ENCODE peak calls at places on chromosomes 1 and 21, in five cellular contexts. B is H54, Z is activated T-cell treated with anti-CD3 and anti-CD28 coated beads for 4 hours, T is amygdala, L is ACHN. S is an unnamed sample.

GRCh38 chr1:118483245-118484006 is 298.4 kb upstream of the SPAG17 start:
- DNase-seq in T (no peak), L (no peak), B (no peak), Z (no peak), S (no peak)

GRCh38 chr1:160884579-160884978 is 401 bp downstream of the ITLN1 start:
- DNase-seq in T (no peak), B (no peak), Z (no peak), L (no peak), S (no peak)

GRCh38 chr1:83922431-83922830 is 76.5 kb downstream of the TTLL7 start:
- DNase-seq in T (no peak), L (no peak), Z (no peak), B (no peak), S (no peak)

GRCh38 chr1:202293620-202294019 is 48.1 kb downstream of the UBE2T start:
- DNase-seq in L (no peak), Z (no peak), B (no peak), T (no peak), S (no peak)

GRCh38 chr1:161089251-161089924 is at the start of gene NECTIN4:
- DNase-seq in Z (no peak), T (no peak), L (no peak), B (no peak), S (no peak)

GRCh38 chr21:44817914-44818635 is at the start of gene SUMO3:
- DNase-seq in T (peak), B (peak), Z (peak), L (peak), S (peak)

GRCh38 chr1:236149696-236150228 is 7.4 kb downstream of the GPR137B start:
- DNase-seq in Z (no peak), B (no peak), L (no peak), T (no peak), S (no peak)

GRCh38 chr21:37076087-37076486 is 3.0 kb downstream of the TTC3 start:
- DNase-seq in L (no peak), B (no peak), Z (no peak), T (no peak), S (no peak)

GRCh38 chr1:107058245-107059032 is 2.0 kb downstream of the PRMT6 start:
- DNase-seq in B (no peak), L (no peak), Z (no peak), T (no peak), S (no peak)

GRCh38 chr21:37006521-37007291 is at the start of gene RIPPLY3:
- DNase-seq in L (no peak), T (no peak), B (no peak), Z (no peak), S (no peak)

GRCh38 chr1:43851561-43852338 is 81.9 kb upstream of the ARTN start:
- DNase-seq in T (no peak), B (no peak), L (no peak), Z (no peak), S (no peak)

GRCh38 chr1:36765785-36766300 is 268.5 kb downstream of the GRIK3 start:
- DNase-seq in Z (no peak), L (no peak), B (no peak), T (no peak), S (no peak)

GRCh38 chr21:45556645-45557601 is 14.7 kb upstream of the SLC19A1 start:
- DNase-seq in L (no peak), T (no peak), Z (no peak), B (no peak), S (no peak)

GRCh38 chr21:44881586-44881939 is 8.1 kb upstream of the PTTG1IP start:
- DNase-seq in L (peak), T (no peak), Z (no peak), B (no peak), S (no peak)

GRCh38 chr1:227257964-227258363 is 60.3 kb downstream of the CDC42BPA start:
- DNase-seq in L (peak), B (no peak), Z (no peak), T (no peak), S (no peak)

GRCh38 chr1:102045752-102046151 is 49.0 kb upstream of the OLFM3 start:
- DNase-seq in L (no peak), B (no peak), T (no peak), Z (no peak), S (no peak)

GRCh38 chr1:18773753-18774152 is 85.7 kb downstream of the TAS1R2 start:
- DNase-seq in T (no peak), B (no peak), L (no peak), Z (no peak), S (no peak)

GRCh38 chr1:201693887-201694614 is 134.9 kb upstream of the IPO9 start:
- DNase-seq in L (no peak), B (no peak), Z (no peak), T (no peak), S (no peak)

GRCh38 chr1:228891134-228892034 is 156.1 kb downstream of the RHOU start:
- DNase-seq in T (no peak), B (no peak), Z (no peak), L (no peak), S (no peak)

GRCh38 chr21:29718081-29718815 is 221.5 kb downstream of the GRIK1 start:
- DNase-seq in L (no peak), T (no peak), Z (no peak), B (no peak), S (no peak)

GRCh38 chr1:98028800-98029199 is 108.0 kb upstream of the DPYD start:
- DNase-seq in T (no peak), L (no peak), Z (no peak), B (no peak), S (no peak)

GRCh38 chr1:31568895-31569655 is 7.2 kb upstream of the TINAGL1 start:
- DNase-seq in T (no peak), Z (no peak), L (no peak), B (no peak), S (no peak)

GRCh38 chr21:44711327-44712202 is at the start of gene TSPEAR:
- DNase-seq in Z (no peak), T (no peak), B (no peak), L (no peak), S (no peak)

GRCh38 chr1:27379564-27380132 is 3.5 kb downstream of the CD164L2 start:
- DNase-seq in Z (no peak), T (no peak), B (no peak), L (no peak), S (no peak)

GRCh38 chr1:166270476-166271150 is 103.8 kb upstream of the FAM78B start:
- DNase-seq in B (no peak), T (no peak), L (no peak), Z (no peak), S (no peak)

GRCh38 chr1:218785928-218786327 is 387.8 kb upstream of the LYPLAL1 start:
- DNase-seq in Z (no peak), B (no peak), T (no peak), L (no peak), S (peak)

GRCh38 chr1:202680586-202681352 is 29.5 kb downstream of the SYT2 start:
- DNase-seq in T (no peak), Z (no peak), L (no peak), B (no peak), S (no peak)

GRCh38 chr1:28790384-28791035 is 21.5 kb upstream of the OPRD1 start:
- DNase-seq in Z (no peak), B (no peak), T (no peak), L (no peak), S (no peak)

GRCh38 chr1:162757476-162757875 is 33.0 kb upstream of the HSD17B7 start:
- DNase-seq in T (no peak), B (no peak), Z (no peak), L (no peak), S (no peak)

GRCh38 chr1:79043506-79043905 is 37.0 kb upstream of the ADGRL4 start:
- DNase-seq in L (peak), B (no peak), Z (no peak), T (no peak), S (no peak)

GRCh38 chr1:228723287-228723686 is 12.0 kb upstream of the RHOU start:
- DNase-seq in Z (no peak), B (no peak), L (no peak), T (no peak), S (no peak)

GRCh38 chr1:31980835-31981782 is 32.6 kb upstream of the KHDRBS1 start:
- DNase-seq in T (no peak), Z (no peak), B (no peak), L (no peak), S (no peak)

GRCh38 chr1:104064391-104064790 is 314.7 kb downstream of the AMY1C start:
- DNase-seq in L (no peak), B (peak), T (no peak), Z (no peak), S (no peak)

GRCh38 chr1:27594542-27595510 is 9.1 kb downstream of the AHDC1 start:
- DNase-seq in T (no peak), B (no peak), L (no peak), Z (no peak), S (no peak)

GRCh38 chr1:53299233-53299632 is 28.6 kb downstream of the LRP8 start:
- DNase-seq in B (no peak), L (no peak), Z (no peak), T (no peak), S (no peak)

GRCh38 chr1:238052496-238053266 is 162.0 kb upstream of the ZP4 start:
- DNase-seq in L (no peak), B (no peak), Z (no peak), T (no peak), S (no peak)

GRCh38 chr1:190957565-190957964 is 479.9 kb upstream of the BRINP3 start:
- DNase-seq in Z (no peak), L (peak), T (no peak), B (no peak), S (no peak)

S was measured in tibial nerve.